ENCODE peak calls at places on chromosomes 12 and 14, in ten cellular contexts. H is cardiac muscle cell, T is PC-9, I is endodermal cell, R is thyroid gland, B is cardiac fibroblast, E is suprapubic skin, W is fibroblast of villous mesenchyme, P is brain microvascular endothelial cell, D is breast epithelium. K is an unnamed sample.
A peak's percentile ranks its signal among the peaks of the same experiment; 100 is the strongest.

GRCh38 chr14:77599894-77600293 is 16.5 kb downstream of the SPTLC2 start:
- DNase-seq in H (no peak), D (no peak), I (no peak), T (no peak), E (no peak), W (no peak), R (no peak), B (no peak), P (no peak), K (no peak)

GRCh38 chr12:52687527-52688385 is 7.5 kb upstream of the KRT1 start:
- DNase-seq in P (no peak), R (peak; percentile 5), T (peak; percentile 55), H (no peak), E (no peak), D (peak; percentile 33), W (no peak), I (no peak), B (no peak), K (no peak)

GRCh38 chr12:26963413-26963812 is 25.1 kb downstream of the FGFR1OP2 start:
- DNase-seq in E (no peak), H (peak; percentile 32), P (no peak), D (no peak), W (peak; percentile 47), T (no peak), B (peak; percentile 34), I (no peak), R (no peak), K (no peak)

GRCh38 chr14:61517861-61518802 is 177.2 kb upstream of the HIF1A start:
- DNase-seq in R (no peak), T (no peak), I (peak; percentile 8), H (peak; percentile 61), D (no peak), B (no peak), E (no peak), W (no peak), P (no peak), K (no peak)

GRCh38 chr12:31594681-31595080 is 3.7 kb upstream of the DENND5B start:
- DNase-seq in D (no peak), E (no peak), I (no peak), P (no peak), B (no peak), R (no peak), W (no peak), H (peak; percentile 5), T (no peak), K (no peak)

GRCh38 chr12:75329918-75330826 is at the start of gene CAPS2:
- DNase-seq in D (peak; percentile 75), H (peak; percentile 89), T (peak; percentile 80), W (peak; percentile 88), R (peak; percentile 86), B (peak; percentile 88), E (peak; percentile 86), P (peak; percentile 86), I (peak; percentile 97), K (peak; percentile 86)

GRCh38 chr12:109934026-109934425 is 34.0 kb downstream of the TCHP start:
- DNase-seq in P (no peak), D (no peak), I (no peak), E (no peak), H (peak; percentile 37), B (no peak), W (no peak), T (peak; percentile 28), R (peak; percentile 77), K (no peak)

GRCh38 chr14:70652871-70653270 is 11.2 kb downstream of the TTC9 start:
- DNase-seq in B (no peak), E (no peak), R (no peak), H (no peak), T (no peak), P (no peak), D (no peak), W (no peak), I (no peak), K (no peak)

GRCh38 chr14:23093104-23093503 is 1.8 kb downstream of the ACIN1 start:
- DNase-seq in H (no peak), I (no peak), W (no peak), T (no peak), B (no peak), E (no peak), R (no peak), P (no peak), D (no peak), K (no peak)

GRCh38 chr14:23093526-23093925 is 1.4 kb downstream of the ACIN1 start:
- DNase-seq in I (no peak), H (no peak), W (no peak), D (no peak), P (no peak), R (peak; percentile 27), B (no peak), T (no peak), E (no peak), K (no peak)

GRCh38 chr14:23094666-23095195 is at the start of gene ACIN1:
- DNase-seq in R (no peak), B (peak; percentile 90), W (peak; percentile 90), H (peak; percentile 92), T (no peak), P (peak; percentile 78), E (peak; percentile 88), D (peak; percentile 66), I (peak; percentile 94), K (peak; percentile 84)

GRCh38 chr14:23095196-23096108 is at the start of gene C14orf119:
- DNase-seq in H (peak; percentile 100), T (peak; percentile 96), W (peak; percentile 100), I (peak; percentile 100), E (peak; percentile 100), R (peak; percentile 99), D (peak; percentile 99), B (peak; percentile 100), P (peak; percentile 99), K (peak; percentile 100)

GRCh38 chr14:23093993-23094665 is 807 bp downstream of the ACIN1 start:
- DNase-seq in D (no peak), B (peak; percentile 14), T (no peak), I (no peak), R (peak; percentile 24), E (no peak), P (no peak), W (peak; percentile 22), H (no peak), K (peak; percentile 51)
- TF ChIP-seq CTCF in D (no peak), B (peak; percentile 28), T (no peak), I (peak; percentile 54), R (no peak), E (no peak), P (peak; percentile 60), W (peak; percentile 26), H (peak; percentile 36), K (no peak)

GRCh38 chr12:108595711-108596647 is 1.9 kb downstream of the TMEM119 start:
- DNase-seq in P (no peak), I (no peak), B (no peak), D (no peak), T (no peak), H (no peak), E (no peak), R (no peak), W (no peak), K (no peak)

GRCh38 chr12:108596854-108597558 is 878 bp downstream of the TMEM119 start:
- DNase-seq in H (no peak), E (no peak), W (no peak), B (no peak), T (no peak), I (no peak), R (no peak), D (no peak), P (no peak), K (no peak)

GRCh38 chr12:108597559-108598471 is at the start of gene TMEM119:
- DNase-seq in R (no peak), H (peak; percentile 71), E (peak; percentile 86), P (no peak), T (no peak), I (no peak), W (peak; percentile 85), B (no peak), D (no peak), K (no peak)

GRCh38 chr12:108594323-108594903 is 3.5 kb downstream of the TMEM119 start:
- DNase-seq in W (no peak), E (no peak), P (no peak), D (no peak), H (no peak), R (no peak), I (no peak), T (no peak), B (no peak), K (no peak)

DNA sequence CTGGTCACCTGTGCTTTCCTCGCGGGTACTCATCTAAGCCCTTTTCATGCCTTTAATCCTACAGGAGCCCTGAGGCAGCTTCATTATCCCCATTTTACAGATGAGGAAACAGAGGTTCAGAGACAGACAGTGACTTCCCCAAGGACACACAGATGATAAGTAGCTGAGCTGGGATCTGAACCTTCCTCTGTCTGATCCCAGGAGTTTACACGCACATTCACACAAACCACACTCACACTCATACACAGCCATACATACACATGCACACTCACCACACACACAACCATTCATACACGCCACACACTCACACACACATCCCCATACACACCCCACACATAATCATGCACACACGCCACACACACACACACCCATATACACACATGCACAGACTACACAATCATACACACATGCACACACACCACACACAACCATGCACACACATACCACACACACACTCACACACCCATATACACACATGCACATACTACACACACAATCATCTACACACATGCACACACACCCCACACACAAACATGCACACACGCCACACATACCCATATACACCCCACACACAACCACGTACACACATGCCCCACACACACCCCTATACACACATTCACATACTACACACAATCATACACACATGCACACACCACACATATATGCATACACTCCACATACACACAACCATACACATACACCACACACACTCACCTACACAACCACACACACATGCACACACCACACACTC is 2.7 kb downstream of the TMEM119 start:
- DNase-seq in H (no peak), P (no peak), T (no peak), D (no peak), R (no peak), W (no peak), I (no peak), B (no peak), E (no peak), K (no peak)
- H3K4me3 ChIP-seq in H (no peak overlapping the region), P (no peak overlapping the region), T (no peak overlapping the region), D (peak overlapping the region; percentile 44), R (no peak overlapping the region), W (peak overlapping the region; percentile 74), I (no peak overlapping the region), B (no peak overlapping the region), E (peak overlapping the region; percentile 41), K (no peak overlapping the region)

GRCh38 chr14:53006931-53007330 is 56.1 kb upstream of the FERMT2 start:
- DNase-seq in T (no peak), R (no peak), E (no peak), D (no peak), P (no peak), H (no peak), I (no peak), B (no peak), W (no peak), K (no peak)
- TF ChIP-seq CTCF in T (no peak), R (no peak), E (no peak), D (no peak), P (no peak), H (no peak), I (peak; percentile 36), B (no peak), W (no peak), K (no peak)

GRCh38 chr14:47235619-47236018 is 439.8 kb downstream of the MDGA2 start:
- DNase-seq in R (no peak), B (no peak), P (no peak), E (no peak), W (no peak), D (no peak), T (no peak), H (no peak), I (no peak), K (no peak)

GRCh38 chr14:47246367-47246766 is 429.0 kb downstream of the MDGA2 start:
- DNase-seq in D (no peak), E (no peak), P (no peak), B (no peak), I (no peak), W (no peak), R (no peak), H (no peak), T (no peak), K (no peak)

GRCh38 chr14:47240755-47241437 is 434.5 kb downstream of the MDGA2 start:
- DNase-seq in W (no peak), E (no peak), D (no peak), H (no peak), P (no peak), R (no peak), I (no peak), B (no peak), T (no peak), K (no peak)
- H3K4me3 ChIP-seq in W (no peak overlapping the region), E (no peak overlapping the region), D (no peak overlapping the region), H (no peak overlapping the region), P (no peak overlapping the region), R (no peak overlapping the region), I (no peak overlapping the region), B (no peak overlapping the region), T (no peak overlapping the region), K (no peak overlapping the region)